ENCODE peak calls at places on chromosomes 13 and 19, in six cellular contexts. J, C, Y, E, D and N are unnamed samples.

GRCh38 chr13:27827646-27828045 is 35.4 kb downstream of the GSX1 start:
- DNase-seq in C (no peak), J (no peak), E (no peak), Y (no peak), D (no peak), N (no peak)

GRCh38 chr19:8641908-8642547 is 11.6 kb downstream of the NFILZ start:
- DNase-seq in Y (peak; percentile 65), E (no peak), D (no peak), J (no peak), C (peak; percentile 54), N (no peak)

GRCh38 chr19:38614289-38614688 is 3.5 kb downstream of the MAP4K1 start:
- DNase-seq in E (no peak), J (no peak), D (no peak), C (no peak), Y (no peak), N (no peak)

GRCh38 chr19:38034153-38034835 is 127.3 kb downstream of the SIPA1L3 start:
- DNase-seq in E (peak; percentile 33), C (no peak), D (no peak), J (no peak), Y (peak; percentile 62), N (no peak)

GRCh38 chr19:8462601-8463000 is 17.8 kb downstream of the HNRNPM start:
- DNase-seq in J (no peak), E (no peak), C (no peak), Y (no peak), D (no peak), N (no peak)

GRCh38 chr13:80276371-80277289 is 64.3 kb downstream of the SPRY2 start:
- DNase-seq in E (no peak), C (no peak), J (no peak), D (no peak), Y (peak; percentile 23), N (no peak)

GRCh38 chr19:48480476-48481190 is 11.5 kb downstream of the CYTH2 start:
- DNase-seq in E (peak; percentile 53), D (peak; percentile 39), C (no peak), Y (no peak), J (peak; percentile 64), N (no peak)

GRCh38 chr19:47549341-47549768 is 23.6 kb downstream of the ZNF541 start:
- DNase-seq in E (no peak), Y (no peak), J (no peak), D (no peak), C (no peak), N (no peak)

GRCh38 chr13:43792456-43792855 is 5.7 kb upstream of the ENOX1 start:
- DNase-seq in Y (no peak), J (no peak), C (no peak), D (no peak), E (no peak), N (no peak)

GRCh38 chr19:7595466-7596133 is at the start of gene CAMSAP3:
- DNase-seq in D (no peak), C (peak; percentile 91), Y (no peak), J (no peak), E (no peak), N (no peak)

GRCh38 chr19:29060833-29061364 is 152.1 kb downstream of the UQCRFS1 start:
- DNase-seq in E (no peak), Y (no peak), J (no peak), C (no peak), D (no peak), N (no peak)

GRCh38 chr19:18306209-18306902 is 16.5 kb downstream of the LSM4 start:
- DNase-seq in Y (no peak), E (no peak), C (no peak), J (no peak), D (no peak), N (no peak)
- H3K27ac ChIP-seq in Y (peak overlapping the region; percentile 6), E (peak overlapping the region; percentile 97), C (peak overlapping the region; percentile 99), J (peak overlapping the region; percentile 100), D (peak overlapping the region; percentile 33), N (peak overlapping the region; percentile 98)

DNA sequence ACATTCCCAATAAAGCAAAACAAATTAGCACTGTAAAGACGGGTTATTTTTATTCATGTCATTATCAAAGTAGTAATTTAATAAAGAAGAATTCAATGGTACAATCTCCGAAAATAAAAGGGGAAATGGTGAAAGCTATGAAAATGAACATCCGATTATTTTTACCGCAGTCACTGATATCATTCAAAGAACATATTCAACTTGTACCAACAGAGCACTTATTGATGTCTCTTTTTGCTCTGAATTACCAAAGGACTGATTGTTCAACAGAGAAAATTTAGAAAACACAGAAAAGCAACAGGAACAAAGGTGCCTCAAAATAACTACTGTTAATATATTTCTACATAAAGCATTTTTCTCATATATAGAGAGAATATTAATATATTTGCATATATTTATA is 119.4 kb downstream of the DIAPH3 start:
- DNase-seq in E (no peak), J (no peak), C (no peak), D (no peak), Y (no peak), N (no peak)
- H3K27ac ChIP-seq in E (no peak overlapping the region), J (no peak overlapping the region), C (no peak overlapping the region), D (no peak overlapping the region), Y (no peak overlapping the region), N (no peak overlapping the region)

DNA sequence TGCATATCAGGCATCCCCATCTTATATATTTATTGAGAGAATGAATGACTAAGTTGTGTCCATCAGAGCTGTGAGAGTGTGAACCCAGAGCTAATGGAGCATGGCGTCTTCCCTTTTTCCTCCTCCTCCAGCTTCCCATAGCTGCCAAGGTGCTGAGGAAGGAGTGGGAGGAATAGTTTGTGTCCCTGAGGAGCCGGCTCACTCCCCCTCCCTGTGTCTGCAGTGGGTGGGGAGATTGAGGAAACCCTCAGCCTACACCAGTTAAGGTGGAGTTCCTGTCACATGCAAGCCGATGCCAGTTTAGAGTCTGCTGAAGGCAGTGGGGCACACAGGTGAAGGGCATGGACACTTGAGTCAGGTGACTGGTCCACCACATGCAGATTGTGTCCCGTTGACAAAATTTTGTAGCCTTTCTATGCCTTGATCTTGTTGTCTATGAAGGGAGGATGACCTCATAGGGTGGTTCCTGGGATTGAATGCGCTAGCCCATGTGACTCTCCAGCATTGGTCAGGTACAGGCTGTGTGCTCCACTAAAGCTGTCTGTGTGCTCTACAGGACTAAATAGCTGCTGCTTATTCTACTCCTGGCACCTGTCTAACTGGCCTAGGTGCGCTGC is 47.6 kb upstream of the GPI start:
- DNase-seq in Y (no peak), D (no peak), J (no peak), E (no peak), C (peak; percentile 27), N (no peak)
- H3K27ac ChIP-seq in Y (no peak overlapping the region), D (peak overlapping the region; percentile 16), J (peak overlapping the region; percentile 64), E (peak overlapping the region; percentile 9), C (peak overlapping the region; percentile 58), N (peak overlapping the region; percentile 50)

GRCh38 chr19:17326595-17326966 is 8.1 kb downstream of the ANO8 start:
- DNase-seq in C (no peak), Y (no peak), E (no peak), J (no peak), D (no peak), N (no peak)

GRCh38 chr19:17328517-17329060 is 6.1 kb downstream of the ANO8 start:
- DNase-seq in C (peak; percentile 39), E (no peak), D (peak; percentile 27), J (no peak), Y (no peak), N (no peak)

GRCh38 chr19:17325881-17326594 is 8.6 kb downstream of the ANO8 start:
- DNase-seq in E (peak; percentile 86), C (no peak), J (no peak), D (no peak), Y (no peak), N (no peak)

GRCh38 chr19:17327654-17328516 is 6.8 kb downstream of the ANO8 start:
- DNase-seq in E (no peak), D (peak; percentile 42), J (no peak), C (peak; percentile 89), Y (no peak), N (no peak)

DNA sequence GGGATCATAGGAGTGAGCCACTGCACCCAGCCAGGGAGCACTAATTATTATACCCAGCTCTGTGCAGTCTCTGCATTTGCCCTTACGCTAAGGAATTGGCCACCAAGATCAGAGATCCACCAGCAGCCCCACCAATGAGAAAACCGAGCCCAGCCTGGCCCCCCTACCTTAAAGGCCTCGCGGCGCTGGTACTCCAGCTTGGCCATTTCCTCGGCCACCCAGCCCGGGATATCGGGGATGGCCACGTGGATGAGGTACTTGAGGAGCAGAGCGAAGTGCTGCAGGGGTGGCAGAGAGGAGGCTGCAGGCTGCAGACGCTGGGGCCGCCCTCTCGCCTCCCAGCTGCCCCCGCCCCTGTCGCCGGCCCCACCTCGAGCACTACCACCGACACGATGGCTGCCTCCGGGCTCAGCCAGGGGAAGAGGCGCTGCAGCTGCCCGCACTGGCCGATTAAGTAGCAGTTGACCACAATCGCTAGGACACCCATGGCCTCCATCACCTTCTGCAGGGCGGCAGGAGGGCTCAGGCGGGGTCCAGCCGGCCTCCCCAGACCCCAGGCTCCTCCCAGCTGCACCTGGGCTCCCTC is 7.5 kb downstream of the ANO8 start:
- DNase-seq in C (no peak), J (no peak), Y (no peak), D (no peak), E (no peak), N (no peak)
- H3K27ac ChIP-seq in C (no peak overlapping the region), J (no peak overlapping the region), Y (no peak overlapping the region), D (no peak overlapping the region), E (peak overlapping the region; percentile 49), N (no peak overlapping the region)

DNA sequence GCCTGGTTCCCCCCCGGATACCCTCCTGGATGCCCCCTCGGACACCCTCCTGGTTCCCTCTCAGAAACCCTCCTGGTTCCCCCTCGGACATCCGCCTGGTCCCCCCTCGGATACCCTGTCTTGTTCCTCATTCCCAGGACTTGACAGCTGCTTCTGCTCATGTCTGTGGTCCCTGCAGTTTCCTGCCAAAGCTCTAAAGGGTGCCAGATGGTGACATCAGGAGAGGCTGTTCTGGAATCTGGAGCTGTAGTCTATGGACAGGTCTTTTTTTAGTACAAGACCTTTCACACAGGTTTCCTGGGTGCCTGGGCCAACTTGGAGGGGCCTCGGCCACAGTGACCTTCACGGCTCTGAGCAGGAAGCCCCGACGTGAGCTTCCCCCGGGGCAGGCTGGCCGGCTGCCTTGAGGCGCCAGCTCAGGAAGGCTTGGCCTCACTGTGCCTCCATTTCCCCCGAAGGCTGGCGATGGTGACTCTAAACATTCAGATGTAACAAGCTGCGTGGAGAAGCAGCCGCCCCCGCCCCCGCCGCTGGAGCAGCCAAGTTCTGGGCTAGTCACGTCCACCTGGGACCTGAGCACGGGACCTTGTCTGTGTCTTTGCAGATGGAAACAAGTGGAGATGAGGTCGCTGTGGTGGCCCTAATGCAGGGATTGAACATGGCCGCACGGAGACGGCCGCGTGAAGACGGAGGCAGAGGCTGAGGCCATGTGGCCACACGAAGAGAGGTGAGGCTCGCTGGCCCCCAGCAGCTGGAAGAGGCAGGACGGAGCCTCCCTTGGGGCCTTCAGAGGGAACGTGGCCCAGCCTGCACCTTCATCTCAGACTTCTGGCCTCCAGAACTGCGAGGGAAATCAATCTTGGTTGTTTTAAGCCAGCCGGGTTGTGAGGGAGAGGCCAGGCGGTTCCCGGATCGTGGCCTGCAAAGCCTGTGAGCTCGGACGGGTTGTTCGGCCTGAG is 12.7 kb downstream of the SGTA start:
- DNase-seq in J (peak; percentile 62), E (no peak), C (no peak), D (no peak), Y (peak; percentile 47), N (no peak)
- H3K27ac ChIP-seq in J (peak overlapping the region; percentile 85), E (no peak overlapping the region), C (no peak overlapping the region), D (no peak overlapping the region), Y (no peak overlapping the region), N (no peak overlapping the region)